ENCODE peak calls at places on chromosome 22, in seven cellular contexts. S, O, W, B, N, M and Z are unnamed samples.
A peak's percentile ranks its signal among the peaks of the same experiment; 100 is the strongest.

GRCh38 chr22:44395116-44396005 is 82.6 kb upstream of the SHISAL1 start:
- DNase-seq in N (peak; percentile 6), W (no peak), S (peak; percentile 28), B (peak; percentile 17), O (peak; percentile 3), M (no peak), Z (no peak)

GRCh38 chr22:42179616-42180015 is 49.0 kb upstream of the CYP2D6 start:
- DNase-seq in N (no peak), M (no peak), S (no peak), O (no peak), W (peak; percentile 88), B (no peak), Z (no peak)

GRCh38 chr22:20131593-20131855 is at the start of gene ZDHHC8:
- DNase-seq in M (peak; percentile 64), B (peak; percentile 49), W (no peak), O (peak; percentile 58), S (no peak), N (peak; percentile 67), Z (peak; percentile 84)

GRCh38 chr22:22748297-22748743 is 103.9 kb downstream of the GGTLC2 start:
- DNase-seq in N (no peak), W (peak; percentile 52), O (no peak), M (no peak), B (peak; percentile 64), S (no peak), Z (no peak)

GRCh38 chr22:43923631-43924548 is at the start of gene PNPLA3:
- DNase-seq in N (peak; percentile 91), S (peak; percentile 73), M (peak; percentile 95), O (peak; percentile 91), W (peak; percentile 81), B (peak; percentile 90), Z (peak; percentile 96)

GRCh38 chr22:46674367-46674781 is 54.2 kb downstream of the GRAMD4 start:
- DNase-seq in O (peak; percentile 66), S (no peak), N (peak; percentile 66), W (no peak), B (peak; percentile 60), M (no peak), Z (peak; percentile 81)

GRCh38 chr22:24066872-24067271 is 55.8 kb downstream of the CABIN1 start:
- DNase-seq in N (no peak), B (peak; percentile 71), W (no peak), M (no peak), O (no peak), S (no peak), Z (no peak)

GRCh38 chr22:30234786-30235470 is 11.6 kb downstream of the LIF start:
- DNase-seq in S (peak; percentile 81), W (peak; percentile 82), O (no peak), M (no peak), B (no peak), N (no peak), Z (no peak)

GRCh38 chr22:45127866-45128265 is 35.9 kb upstream of the NUP50 start:
- DNase-seq in W (peak; percentile 75), N (no peak), B (no peak), S (no peak), M (no peak), O (no peak), Z (no peak)

GRCh38 chr22:45960477-45961386 is 16.2 kb downstream of the WNT7B start:
- DNase-seq in W (no peak), N (no peak), M (no peak), B (no peak), S (peak; percentile 40), O (no peak), Z (no peak)

GRCh38 chr22:43201486-43202219 is 14.7 kb upstream of the TTLL12 start:
- DNase-seq in M (no peak), W (no peak), B (no peak), N (no peak), O (no peak), S (no peak), Z (no peak)

GRCh38 chr22:46062971-46063631 is 86.1 kb upstream of the WNT7B start:
- DNase-seq in O (peak; percentile 9), N (no peak), M (no peak), W (no peak), B (peak; percentile 19), S (no peak), Z (no peak)

GRCh38 chr22:19678949-19679348 is 35.4 kb upstream of the SEPTIN5 start:
- DNase-seq in O (no peak), W (no peak), N (no peak), M (peak; percentile 12), B (no peak), S (no peak), Z (no peak)

GRCh38 chr22:21943571-21944448 is 8.8 kb downstream of the PPM1F start:
- DNase-seq in S (no peak), M (no peak), W (no peak), O (no peak), N (no peak), B (no peak), Z (no peak)

GRCh38 chr22:43411040-43411919 is 534 bp upstream of the MPPED1 start:
- DNase-seq in O (no peak), B (no peak), S (no peak), N (no peak), W (no peak), M (no peak), Z (no peak)

GRCh38 chr22:27057717-27058116 is 400.3 kb downstream of the MIAT start:
- DNase-seq in S (no peak), M (no peak), W (no peak), O (no peak), B (no peak), N (no peak), Z (no peak)

GRCh38 chr22:23383491-23384450 is 196.3 kb downstream of the IGLL1 start:
- DNase-seq in B (peak; percentile 65), O (no peak), N (no peak), M (peak; percentile 43), W (no peak), S (no peak), Z (no peak)

DNA sequence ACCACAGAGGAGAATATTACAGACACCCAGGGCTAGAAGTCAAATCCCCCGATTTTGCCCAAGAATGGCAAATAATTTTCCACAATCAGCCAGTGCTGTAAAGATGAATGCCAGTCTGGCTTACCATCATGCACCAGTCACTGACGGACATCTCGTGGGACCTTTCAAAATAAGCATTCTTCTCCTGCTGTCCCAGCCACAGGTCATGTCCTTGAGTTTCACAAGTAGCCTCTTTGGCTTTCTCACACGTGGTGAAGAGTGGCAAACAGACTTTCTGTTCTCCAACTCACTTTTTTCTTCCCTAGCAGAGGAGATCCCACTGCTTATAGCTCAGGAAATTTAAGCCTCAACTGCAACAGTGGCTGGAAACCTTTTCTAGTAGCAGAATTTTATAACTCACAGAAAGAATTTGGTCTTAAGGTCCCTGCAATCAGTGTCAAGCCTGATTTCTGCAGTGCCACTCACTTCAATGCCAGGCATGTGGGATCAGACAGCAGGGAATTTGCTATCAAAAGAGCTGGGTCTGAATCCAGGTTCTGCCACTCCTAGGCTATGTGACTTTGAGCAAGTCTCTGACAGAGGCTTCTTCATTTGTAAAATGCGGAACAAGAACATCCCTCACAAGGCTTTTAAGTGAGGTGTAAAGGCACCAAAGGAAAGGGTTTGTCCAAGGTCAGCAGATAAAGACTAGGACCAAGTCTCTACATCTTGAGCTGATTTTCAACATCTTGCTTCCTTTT is 3.6 kb downstream of the PIK3IP1 start:
- DNase-seq in N (no peak), S (no peak), O (no peak), M (peak; percentile 30), W (no peak), B (no peak), Z (no peak)
- H3K4me1 ChIP-seq in N (peaks cover 36% of the 10 kb centered on the region), S (peaks cover 34% of the 10 kb centered on the region), O (peaks cover 90% of the 10 kb centered on the region), M (peaks cover 21% of the 10 kb centered on the region), W (peaks cover 3% of the 10 kb centered on the region), B (peaks cover 94% of the 10 kb centered on the region), Z (peaks cover 4% of the 10 kb centered on the region)

GRCh38 chr22:28978158-28978557 is 83.5 kb downstream of the C22orf31 start:
- DNase-seq in S (no peak), M (peak; percentile 19), B (no peak), N (no peak), O (peak; percentile 19), W (peak; percentile 54), Z (no peak)
- H3K4me1 ChIP-seq in S (peaks cover 6% of the 10 kb centered on the region), M (peaks cover 53% of the 10 kb centered on the region), B (peaks cover 53% of the 10 kb centered on the region), N (peaks cover 8% of the 10 kb centered on the region), O (peaks cover 30% of the 10 kb centered on the region), W (peaks cover 10% of the 10 kb centered on the region), Z (peaks cover 2% of the 10 kb centered on the region)

DNA sequence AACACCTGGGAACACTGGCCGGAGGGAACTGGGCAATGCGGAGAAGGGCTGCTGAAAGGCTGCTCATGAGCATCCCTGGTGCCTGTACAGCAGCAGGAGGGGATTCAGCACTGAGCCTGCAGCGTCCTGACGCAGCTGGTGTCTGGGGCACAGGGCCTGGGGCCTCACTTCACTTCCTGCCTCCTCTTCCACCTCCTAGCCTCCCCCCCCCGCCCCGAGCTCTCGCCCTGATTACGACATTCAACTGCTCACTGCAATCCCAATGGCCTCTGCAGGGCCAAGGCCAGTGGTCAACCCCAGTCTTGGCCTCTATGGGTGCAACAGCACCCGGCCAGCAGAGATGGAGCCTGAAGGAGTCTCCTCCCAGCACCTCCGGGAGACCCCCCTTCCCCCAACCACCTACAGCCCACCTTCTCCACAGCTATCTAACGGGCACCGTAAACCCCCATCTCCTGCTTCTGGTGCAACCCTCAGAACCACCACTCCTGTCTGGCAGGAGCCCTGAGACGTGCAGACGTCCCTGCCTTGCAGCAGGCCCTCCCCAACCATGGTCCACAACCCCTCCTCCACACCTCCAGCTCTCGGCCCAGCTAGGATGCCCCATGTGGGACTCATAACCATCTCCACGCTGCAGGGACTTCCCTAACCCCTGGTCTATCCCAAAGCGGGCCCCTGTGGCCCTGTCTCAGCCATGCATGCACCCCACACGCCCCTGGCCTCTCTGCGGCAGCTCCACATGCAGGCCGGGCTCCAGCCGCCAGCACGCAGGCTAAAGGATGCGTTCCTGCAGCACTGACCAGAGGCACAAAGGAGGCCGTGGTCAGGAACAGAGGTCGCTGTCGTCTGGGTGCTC is 38.2 kb downstream of the BRD1 start:
- DNase-seq in M (no peak), N (peak; percentile 56), W (peak; percentile 45), S (no peak), B (no peak), O (peak; percentile 65), Z (peak; percentile 84)
- H3K4me1 ChIP-seq in M (no peaks in the 10 kb centered on the region), N (peaks cover 48% of the 10 kb centered on the region), W (peaks cover 14% of the 10 kb centered on the region), S (no peaks in the 10 kb centered on the region), B (peaks cover 78% of the 10 kb centered on the region), O (peaks cover 92% of the 10 kb centered on the region), Z (peaks cover 24% of the 10 kb centered on the region)

GRCh38 chr22:35609261-35609660 is 7.9 kb downstream of the MB start:
- DNase-seq in M (no peak), B (no peak), W (no peak), N (no peak), O (no peak), S (no peak), Z (peak; percentile 46)

GRCh38 chr22:35611200-35611890 is 5.8 kb downstream of the MB start:
- DNase-seq in N (no peak), M (no peak), B (no peak), W (no peak), S (no peak), O (no peak), Z (peak; percentile 35)

GRCh38 chr22:35608088-35608487 is 9.0 kb downstream of the MB start:
- DNase-seq in N (no peak), W (no peak), B (no peak), M (no peak), S (no peak), O (no peak), Z (peak; percentile 49)

GRCh38 chr22:35610741-35611140 is 6.4 kb downstream of the MB start:
- DNase-seq in W (no peak), N (no peak), B (no peak), S (no peak), O (no peak), M (no peak), Z (no peak)

DNA sequence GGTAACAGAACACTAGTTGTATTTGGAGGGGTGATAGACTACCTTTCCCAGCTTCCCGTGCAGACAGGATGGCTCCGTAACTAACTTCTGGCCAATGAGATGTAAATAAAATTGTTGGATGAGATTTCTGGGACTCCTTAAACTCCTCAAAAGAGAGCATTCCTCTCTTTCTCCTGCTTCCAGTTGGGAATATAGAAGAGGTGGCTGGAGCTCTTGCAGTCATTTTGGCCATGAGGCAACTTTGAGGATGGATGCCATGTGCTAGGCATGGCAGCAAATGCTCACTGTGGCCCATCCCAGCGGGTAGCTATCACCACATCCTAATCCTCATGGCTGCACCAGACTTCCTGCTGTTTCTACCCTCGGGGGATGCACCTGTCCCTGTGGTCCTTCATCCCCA is 7.4 kb downstream of the MB start:
- DNase-seq in W (no peak), O (no peak), B (no peak), M (no peak), S (no peak), N (no peak), Z (no peak)
- H3K4me1 ChIP-seq in W (no peaks in the 10 kb centered on the region), O (peaks cover 79% of the 10 kb centered on the region), B (peaks cover 17% of the 10 kb centered on the region), M (peaks cover 50% of the 10 kb centered on the region), S (peaks cover 53% of the 10 kb centered on the region), N (peaks cover 35% of the 10 kb centered on the region), Z (peaks cover 12% of the 10 kb centered on the region)